ENCODE peak calls at places on chromosome 2, in nine cellular contexts. I is activated T-cell treated with anti-CD3 and anti-CD28 coated beads, Interleukin-2, amount 50 U/mL, for 4 hours; E is posterior vena cava; V is Karpas-422; D is stimulated activated CD4-positive, alpha-beta T cell treated with anti-CD3 and anti-CD28 coated beads, TNF-alpha, amount 100 ng/mL, for 1 hour; M is A549; G is NCI-H774; H is SJCRH30; W is HT-29. K is an unnamed sample.

GRCh38 chr2:174683392-174683759 is 80.9 kb downstream of the CHRNA1 start:
- DNase-seq in I (peak), E (no peak), V (peak), D (no peak), M (peak), G (no peak), H (peak), W (no peak), K (no peak)

GRCh38 chr2:169711751-169712509 is 17.7 kb downstream of the PHOSPHO2 start:
- DNase-seq in I (no peak), E (no peak), V (no peak), D (no peak), M (no peak), G (no peak), H (no peak), W (no peak), K (peak)

GRCh38 chr2:116915673-116916072 is 898.8 kb upstream of the DDX18 start:
- DNase-seq in I (no peak), E (no peak), V (no peak), D (no peak), M (no peak), G (no peak), H (no peak), W (no peak), K (no peak)

GRCh38 chr2:227864161-227864756 is 7.2 kb upstream of the DAW1 start:
- DNase-seq in I (no peak), E (no peak), V (no peak), D (no peak), M (no peak), G (no peak), H (no peak), W (no peak), K (no peak)

GRCh38 chr2:127735537-127736399 is 34.5 kb downstream of the SFT2D3 start:
- DNase-seq in I (no peak), E (no peak), V (no peak), D (no peak), M (peak), G (no peak), H (no peak), W (peak), K (no peak)

GRCh38 chr2:12456293-12457151 is 260.2 kb upstream of the TRIB2 start:
- DNase-seq in I (peak), E (peak), V (peak), D (peak), M (peak), G (no peak), H (peak), W (peak), K (peak)

GRCh38 chr2:28855977-28856376 is 14.1 kb downstream of the TRMT61B start:
- DNase-seq in I (no peak), E (no peak), V (no peak), D (no peak), M (no peak), G (no peak), H (no peak), W (no peak), K (no peak)

GRCh38 chr2:150624001-150624401 is 136.5 kb upstream of the RND3 start:
- DNase-seq in I (no peak), E (no peak), V (no peak), D (no peak), M (no peak), G (no peak), H (peak), W (no peak), K (no peak)

GRCh38 chr2:47218899-47219525 is 63.9 kb upstream of the STPG4 start:
- DNase-seq in I (no peak), E (no peak), V (no peak), D (no peak), M (no peak), G (no peak), H (no peak), W (no peak), K (no peak)

GRCh38 chr2:63446658-63447057 is 141.6 kb downstream of the WDPCP start:
- DNase-seq in I (no peak), E (no peak), V (no peak), D (no peak), M (no peak), G (no peak), H (no peak), W (no peak), K (no peak)

K was measured in OCI-LY7.